ENCODE peak calls at places on chromosomes 3 and 15, in seven cellular contexts. Z, K, P, H, E, J and Q are unnamed samples.

GRCh38 chr3:183824761-183825379 is 507 bp downstream of the MAP6D1 start:
- DNase-seq in Z (no peak), K (no peak), P (no peak), H (no peak), E (no peak), J (no peak), Q (peak)

GRCh38 chr3:38008191-38008701 is 17.7 kb downstream of the VILL start:
- DNase-seq in Z (no peak), K (peak), P (no peak), H (no peak), E (peak), J (no peak), Q (no peak)

GRCh38 chr15:44045217-44045616 is 149.9 kb downstream of the FRMD5 start:
- DNase-seq in Z (no peak), K (no peak), P (no peak), H (no peak), E (no peak), J (no peak), Q (no peak)

GRCh38 chr15:68052431-68052830 is 1.7 kb upstream of the PIAS1 start:
- DNase-seq in Z (no peak), K (no peak), P (no peak), H (no peak), E (no peak), J (no peak), Q (no peak)

GRCh38 chr3:9957214-9957613 is 5.0 kb upstream of the PRRT3 start:
- DNase-seq in Z (no peak), K (no peak), P (peak), H (no peak), E (no peak), J (no peak), Q (no peak)

GRCh38 chr3:112477891-112478290 is 21.4 kb downstream of the BTLA start:
- DNase-seq in Z (no peak), K (no peak), P (no peak), H (no peak), E (no peak), J (no peak), Q (no peak)

GRCh38 chr15:72992733-72993321 is 59.4 kb upstream of the NEO1 start:
- DNase-seq in Z (no peak), K (no peak), P (no peak), H (no peak), E (no peak), J (no peak), Q (no peak)

GRCh38 chr3:159654183-159655134 is 334.2 kb upstream of the IL12A start:
- DNase-seq in Z (no peak), K (no peak), P (no peak), H (no peak), E (no peak), J (no peak), Q (no peak)

GRCh38 chr3:10377148-10377725 is 56.3 kb upstream of the SEC13 start:
- DNase-seq in Z (no peak), K (peak), P (peak), H (no peak), E (no peak), J (no peak), Q (no peak)

GRCh38 chr3:101851833-101852232 is 2.5 kb downstream of the NFKBIZ start:
- DNase-seq in Z (no peak), K (no peak), P (no peak), H (no peak), E (no peak), J (no peak), Q (no peak)

GRCh38 chr15:95994418-95994817 is 336.1 kb upstream of the NR2F2 start:
- DNase-seq in Z (peak), K (no peak), P (peak), H (peak), E (no peak), J (no peak), Q (no peak)

GRCh38 chr3:172069473-172069872 is 30.1 kb downstream of the FNDC3B start:
- DNase-seq in Z (no peak), K (no peak), P (no peak), H (no peak), E (no peak), J (no peak), Q (no peak)

GRCh38 chr3:175916151-175916946 is 1057.2 kb downstream of the NAALADL2 start:
- DNase-seq in Z (no peak), K (no peak), P (peak), H (no peak), E (no peak), J (no peak), Q (no peak)

GRCh38 chr3:152235709-152236298 is 32.9 kb upstream of the MBNL1 start:
- DNase-seq in Z (no peak), K (no peak), P (no peak), H (peak), E (no peak), J (no peak), Q (peak)

GRCh38 chr3:12286504-12286903 is 2.4 kb upstream of the PPARG start:
- DNase-seq in Z (no peak), K (no peak), P (no peak), H (no peak), E (no peak), J (no peak), Q (no peak)

GRCh38 chr15:48250640-48251076 is 44.6 kb downstream of the SLC12A1 start:
- DNase-seq in Z (peak), K (no peak), P (peak), H (peak), E (no peak), J (peak), Q (peak)

GRCh38 chr3:144324061-144324460 is 352.4 kb downstream of the DIPK2A start:
- DNase-seq in Z (no peak), K (no peak), P (no peak), H (no peak), E (no peak), J (no peak), Q (no peak)

GRCh38 chr3:71345429-71346027 is 238.0 kb downstream of the FOXP1 start:
- DNase-seq in Z (no peak), K (no peak), P (peak), H (no peak), E (no peak), J (no peak), Q (no peak)

GRCh38 chr15:70341566-70341965 is 243.8 kb upstream of the TLE3 start:
- DNase-seq in Z (no peak), K (no peak), P (no peak), H (no peak), E (no peak), J (peak), Q (no peak)

GRCh38 chr15:81288040-81288439 is 35.9 kb downstream of the STARD5 start:
- DNase-seq in Z (no peak), K (no peak), P (no peak), H (no peak), E (no peak), J (no peak), Q (no peak)

GRCh38 chr3:194312743-194313281 is 38.3 kb downstream of the CPN2 start:
- DNase-seq in Z (no peak), K (peak), P (peak), H (no peak), E (no peak), J (no peak), Q (no peak)

GRCh38 chr3:192063570-192063969 is 602.6 kb downstream of the PYDC2 start:
- DNase-seq in Z (no peak), K (no peak), P (peak), H (no peak), E (no peak), J (no peak), Q (no peak)

GRCh38 chr15:58015565-58015964 is 49.9 kb downstream of the ALDH1A2 start:
- DNase-seq in Z (no peak), K (no peak), P (peak), H (peak), E (no peak), J (no peak), Q (no peak)

GRCh38 chr15:42691308-42691707 is 45.6 kb downstream of the CDAN1 start:
- DNase-seq in Z (no peak), K (no peak), P (no peak), H (no peak), E (no peak), J (no peak), Q (no peak)

GRCh38 chr3:157107644-157108133 is 52.3 kb downstream of the CCNL1 start:
- DNase-seq in Z (no peak), K (no peak), P (no peak), H (no peak), E (no peak), J (no peak), Q (no peak)

GRCh38 chr3:180959691-180960090 is 29.8 kb downstream of the DNAJC19 start:
- DNase-seq in Z (no peak), K (no peak), P (no peak), H (no peak), E (no peak), J (no peak), Q (no peak)

GRCh38 chr15:99613887-99614642 is 48.3 kb downstream of the MEF2A start:
- DNase-seq in Z (no peak), K (no peak), P (peak), H (no peak), E (peak), J (no peak), Q (peak)

GRCh38 chr15:59244337-59244736 is 37.7 kb downstream of the LDHAL6B start:
- DNase-seq in Z (no peak), K (no peak), P (no peak), H (no peak), E (no peak), J (no peak), Q (no peak)

GRCh38 chr3:127366383-127366782 is 78.5 kb upstream of the PRR20G start:
- DNase-seq in Z (no peak), K (no peak), P (no peak), H (no peak), E (no peak), J (no peak), Q (no peak)

GRCh38 chr3:14410501-14411165 is 8.2 kb downstream of the SLC6A6 start:
- DNase-seq in Z (peak), K (no peak), P (peak), H (peak), E (peak), J (peak), Q (no peak)

GRCh38 chr3:154095832-154096421 is 25.3 kb upstream of the ARHGEF26 start:
- DNase-seq in Z (peak), K (no peak), P (peak), H (peak), E (no peak), J (no peak), Q (peak)

GRCh38 chr3:95595416-95596075 is 1218.8 kb upstream of the EPHA6 start:
- DNase-seq in Z (no peak), K (no peak), P (no peak), H (no peak), E (no peak), J (no peak), Q (no peak)
- H3K27ac ChIP-seq in Z (no peak), K (no peak), P (no peak), H (no peak), E (no peak), J (no peak), Q (no peak)

DNA sequence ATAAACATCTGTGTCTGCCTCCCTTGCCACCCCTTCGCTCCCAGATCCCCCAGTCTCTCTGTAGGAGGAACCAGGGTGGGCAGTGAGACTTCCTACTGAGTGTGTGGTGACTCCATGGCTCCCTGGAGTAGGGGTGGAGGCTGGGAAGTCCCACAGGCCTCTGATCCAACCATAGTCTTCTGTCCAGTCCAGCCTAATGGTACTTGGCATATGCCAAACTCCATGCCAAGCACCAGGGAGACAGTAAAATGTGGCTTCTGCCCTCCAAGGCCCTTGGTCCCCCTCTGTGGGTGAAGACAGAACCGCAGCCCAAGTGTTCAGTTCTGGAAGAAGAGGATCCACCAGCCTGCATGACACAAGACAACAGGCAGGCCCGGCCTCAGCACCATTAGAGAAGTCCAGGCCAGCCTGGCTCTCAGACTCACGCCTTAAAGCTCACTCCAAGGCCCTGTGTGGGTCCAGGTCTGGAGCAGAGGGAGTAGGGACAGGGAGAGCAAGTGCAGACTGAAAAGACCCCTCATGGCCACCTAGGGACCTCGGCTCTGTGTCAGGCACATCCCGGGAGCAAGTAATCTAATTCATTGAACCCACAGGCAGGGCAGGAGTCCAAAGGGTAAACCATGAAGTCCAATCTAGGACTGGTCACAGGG is 112.7 kb downstream of the ETFA start:
- DNase-seq in Z (no peak), K (no peak), P (no peak), H (no peak), E (no peak), J (no peak), Q (no peak)
- H3K27ac ChIP-seq in Z (no peak), K (peak), P (peak), H (peak), E (no peak), J (no peak), Q (peak)

GRCh38 chr3:98779936-98780335 is 16.8 kb downstream of the ST3GAL6 start:
- DNase-seq in Z (no peak), K (no peak), P (no peak), H (peak), E (no peak), J (no peak), Q (no peak)
- H3K27ac ChIP-seq in Z (no peak), K (no peak), P (no peak), H (peak), E (no peak), J (no peak), Q (no peak)

GRCh38 chr3:29170894-29171582 is 109.8 kb upstream of the RBMS3 start:
- DNase-seq in Z (no peak), K (no peak), P (no peak), H (peak), E (no peak), J (peak), Q (no peak)

GRCh38 chr3:29171583-29171990 is 109.3 kb upstream of the RBMS3 start:
- DNase-seq in Z (no peak), K (no peak), P (peak), H (peak), E (no peak), J (peak), Q (no peak)

GRCh38 chr3:29167180-29167579 is 113.7 kb upstream of the RBMS3 start:
- DNase-seq in Z (peak), K (no peak), P (peak), H (no peak), E (no peak), J (no peak), Q (no peak)

GRCh38 chr3:29169456-29169855 is 111.4 kb upstream of the RBMS3 start:
- DNase-seq in Z (no peak), K (no peak), P (no peak), H (no peak), E (no peak), J (no peak), Q (no peak)

DNA sequence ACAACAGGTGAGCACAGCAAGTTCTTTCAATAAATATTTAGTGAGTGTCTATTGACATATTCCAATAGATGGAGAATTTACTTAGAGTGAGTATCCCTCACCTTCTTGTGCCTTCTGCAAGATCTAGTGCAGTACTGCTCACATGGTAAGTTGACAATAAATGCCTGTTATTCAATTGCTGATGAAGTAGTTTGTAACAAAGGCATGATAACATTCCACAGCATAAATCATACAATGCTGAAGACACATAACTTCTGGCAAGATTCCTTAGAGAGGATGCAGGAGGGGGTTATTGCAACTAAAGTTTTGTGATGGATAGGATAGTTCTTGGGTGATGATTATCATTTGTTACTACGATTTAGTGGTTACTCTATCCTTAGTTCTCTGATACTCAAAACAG is 112.2 kb upstream of the RBMS3 start:
- DNase-seq in Z (no peak), K (no peak), P (no peak), H (no peak), E (no peak), J (no peak), Q (no peak)
- H3K27ac ChIP-seq in Z (no peak), K (no peak), P (no peak), H (no peak), E (no peak), J (no peak), Q (no peak)

DNA sequence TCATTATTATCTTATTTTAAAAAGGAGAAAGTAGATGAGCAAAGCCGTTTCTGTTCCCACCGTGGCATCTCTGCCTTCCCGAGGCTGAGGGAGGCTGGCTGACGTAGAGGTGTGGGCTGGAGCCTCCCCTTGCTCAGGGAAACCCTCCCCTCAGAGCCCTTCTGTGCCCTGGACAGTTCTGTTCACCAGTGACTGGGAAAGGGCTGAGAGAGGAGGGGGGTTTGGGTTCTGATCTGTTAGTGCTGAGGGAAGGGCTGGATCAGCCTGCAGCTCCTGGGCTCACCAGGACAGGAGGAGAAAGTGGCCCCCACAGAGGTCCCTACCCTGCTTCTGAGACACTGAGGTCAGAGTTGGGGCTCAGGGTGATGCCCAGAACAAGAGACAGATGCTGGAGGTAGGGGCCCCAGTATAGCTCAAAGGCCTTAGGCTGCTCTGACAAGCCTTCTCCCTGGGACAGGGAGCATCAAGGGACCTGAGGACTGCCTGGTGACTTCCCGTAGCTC is 47.9 kb upstream of the SEC22A start:
- DNase-seq in Z (no peak), K (no peak), P (no peak), H (no peak), E (no peak), J (no peak), Q (no peak)
- H3K27ac ChIP-seq in Z (no peak), K (no peak), P (no peak), H (no peak), E (no peak), J (peak), Q (no peak)

GRCh38 chr3:64148955-64149653 is 76.2 kb downstream of the PRICKLE2 start:
- DNase-seq in Z (no peak), K (no peak), P (no peak), H (no peak), E (no peak), J (no peak), Q (no peak)
- H3K27ac ChIP-seq in Z (no peak), K (no peak), P (no peak), H (no peak), E (peak), J (peak), Q (peak)

DNA sequence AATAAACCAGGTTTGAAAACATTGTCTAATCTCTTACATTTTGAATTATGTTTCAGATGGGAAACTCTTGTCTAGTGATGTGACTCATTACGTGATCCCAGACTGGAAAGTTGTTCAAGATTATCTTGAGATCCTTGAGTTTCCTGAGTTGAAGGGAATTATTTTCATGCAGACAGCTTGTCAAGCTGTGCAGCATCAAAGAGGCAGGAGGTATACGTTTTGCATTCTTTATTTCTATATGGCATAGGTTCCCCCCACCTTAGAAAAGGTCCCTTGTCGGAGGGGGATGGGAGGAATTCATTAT is 1.5 kb downstream of the DIS3L start:
- DNase-seq in Z (no peak), K (no peak), P (peak), H (peak), E (no peak), J (no peak), Q (peak)
- H3K27ac ChIP-seq in Z (no peak), K (peak), P (no peak), H (peak), E (peak), J (peak), Q (no peak)